ENCODE peak calls at places on chromosome 11, in six cellular contexts. One of them, this sample, is unnamed.

GRCh38 chr11:86035164-86035563 is 33.7 kb downstream of the PICALM start:
- DNase-seq in H9: no peak
- DNase-seq in OCI-LY7: no peak
- DNase-seq in glutamatergic neuron: no peak
- DNase-seq in PC-3: no peak
- DNase-seq in cardiac muscle cell: no peak
- DNase-seq in this sample: no peak

GRCh38 chr11:72848846-72849466 is 34.7 kb downstream of the ATG16L2 start:
- DNase-seq in glutamatergic neuron: no peak
- DNase-seq in cardiac muscle cell: peak
- DNase-seq in PC-3: peak
- DNase-seq in OCI-LY7: peak
- DNase-seq in H9: peak
- DNase-seq in this sample: no peak

GRCh38 chr11:2789331-2789730 is 89.5 kb upstream of the KCNQ1OT1 start:
- DNase-seq in H9: no peak
- DNase-seq in glutamatergic neuron: peak
- DNase-seq in OCI-LY7: no peak
- DNase-seq in PC-3: no peak
- DNase-seq in cardiac muscle cell: no peak
- DNase-seq in this sample: no peak

GRCh38 chr11:47078751-47079524 is 97.7 kb downstream of the ARFGAP2 start:
- DNase-seq in H9: no peak
- DNase-seq in OCI-LY7: no peak
- DNase-seq in cardiac muscle cell: peak
- DNase-seq in glutamatergic neuron: no peak
- DNase-seq in PC-3: no peak
- DNase-seq in this sample: no peak

GRCh38 chr11:12199231-12199948 is 89.0 kb downstream of the MICAL2 start:
- DNase-seq in glutamatergic neuron: no peak
- DNase-seq in cardiac muscle cell: no peak
- DNase-seq in OCI-LY7: no peak
- DNase-seq in H9: no peak
- DNase-seq in PC-3: no peak
- DNase-seq in this sample: no peak

GRCh38 chr11:61864814-61865775 is 26.2 kb downstream of the FADS3 start:
- DNase-seq in glutamatergic neuron: no peak
- DNase-seq in OCI-LY7: no peak
- DNase-seq in PC-3: no peak
- DNase-seq in cardiac muscle cell: no peak
- DNase-seq in H9: no peak
- DNase-seq in this sample: no peak

GRCh38 chr11:11296434-11296833 is 56.6 kb downstream of the CSNK2A3 start:
- DNase-seq in H9: no peak
- DNase-seq in OCI-LY7: no peak
- DNase-seq in PC-3: no peak
- DNase-seq in cardiac muscle cell: no peak
- DNase-seq in glutamatergic neuron: no peak
- DNase-seq in this sample: no peak

GRCh38 chr11:19493446-19493845 is 219.2 kb upstream of the NAV2 start:
- DNase-seq in glutamatergic neuron: peak
- DNase-seq in H9: peak
- DNase-seq in cardiac muscle cell: no peak
- DNase-seq in PC-3: no peak
- DNase-seq in OCI-LY7: peak
- DNase-seq in this sample: no peak

GRCh38 chr11:1231396-1232327 is 8.8 kb downstream of the MUC5B start:
- DNase-seq in PC-3: no peak
- DNase-seq in OCI-LY7: no peak
- DNase-seq in glutamatergic neuron: peak
- DNase-seq in H9: peak
- DNase-seq in cardiac muscle cell: no peak
- DNase-seq in this sample: no peak

GRCh38 chr11:134879931-134880330 is 467.9 kb upstream of the B3GAT1 start:
- DNase-seq in H9: no peak
- DNase-seq in glutamatergic neuron: no peak
- DNase-seq in cardiac muscle cell: no peak
- DNase-seq in OCI-LY7: no peak
- DNase-seq in PC-3: no peak
- DNase-seq in this sample: no peak

GRCh38 chr11:74663315-74663714 is 67.9 kb downstream of the CHRDL2 start:
- DNase-seq in cardiac muscle cell: no peak
- DNase-seq in PC-3: no peak
- DNase-seq in H9: no peak
- DNase-seq in OCI-LY7: no peak
- DNase-seq in glutamatergic neuron: no peak
- DNase-seq in this sample: no peak

GRCh38 chr11:93622043-93622442 is 39.4 kb upstream of the CEP295 start:
- DNase-seq in H9: no peak
- DNase-seq in cardiac muscle cell: no peak
- DNase-seq in glutamatergic neuron: no peak
- DNase-seq in PC-3: peak
- DNase-seq in OCI-LY7: no peak
- DNase-seq in this sample: no peak

GRCh38 chr11:32358729-32359128 is 76.6 kb downstream of the WT1 start:
- DNase-seq in cardiac muscle cell: peak
- DNase-seq in OCI-LY7: no peak
- DNase-seq in H9: no peak
- DNase-seq in PC-3: no peak
- DNase-seq in glutamatergic neuron: no peak
- DNase-seq in this sample: peak

GRCh38 chr11:75815345-75815983 is 454 bp downstream of the UVRAG start:
- DNase-seq in cardiac muscle cell: peak
- DNase-seq in glutamatergic neuron: peak
- DNase-seq in OCI-LY7: peak
- DNase-seq in H9: peak
- DNase-seq in PC-3: peak
- DNase-seq in this sample: peak
- TF ChIP-seq CTCF in cardiac muscle cell: no peak
- TF ChIP-seq CTCF in glutamatergic neuron: no peak
- TF ChIP-seq CTCF in OCI-LY7: peak
- TF ChIP-seq CTCF in H9: no peak
- TF ChIP-seq CTCF in PC-3: no peak
- TF ChIP-seq CTCF in this sample: no peak

GRCh38 chr11:120441592-120441991 is 70.0 kb upstream of the GRIK4 start:
- DNase-seq in cardiac muscle cell: no peak
- DNase-seq in glutamatergic neuron: no peak
- DNase-seq in OCI-LY7: no peak
- DNase-seq in H9: no peak
- DNase-seq in PC-3: no peak
- DNase-seq in this sample: no peak
- TF ChIP-seq CTCF in cardiac muscle cell: no peak
- TF ChIP-seq CTCF in glutamatergic neuron: no peak
- TF ChIP-seq CTCF in OCI-LY7: no peak
- TF ChIP-seq CTCF in H9: no peak
- TF ChIP-seq CTCF in PC-3: no peak
- TF ChIP-seq CTCF in this sample: no peak

DNA sequence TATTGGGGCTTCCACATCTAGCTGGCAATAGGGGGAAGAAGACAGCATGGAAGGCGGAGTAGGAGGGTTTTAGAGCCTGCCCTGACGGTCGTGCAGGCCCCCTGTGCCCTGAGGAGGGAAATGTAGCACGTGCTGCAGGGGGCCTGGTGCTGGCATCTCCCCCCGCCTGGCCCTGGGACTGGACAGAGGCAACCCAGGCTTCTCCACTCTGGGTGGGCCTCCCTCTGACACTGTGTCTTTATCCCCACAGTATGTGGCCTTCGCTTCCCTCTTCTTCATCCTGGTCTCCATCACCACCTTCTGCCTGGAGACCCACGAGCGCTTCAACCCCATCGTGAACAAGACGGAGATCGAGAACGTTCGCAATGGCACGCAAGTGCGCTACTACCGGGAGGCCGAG is 36.8 kb downstream of the KCNC1 start:
- DNase-seq in H9: no peak
- DNase-seq in glutamatergic neuron: peak
- DNase-seq in PC-3: no peak
- DNase-seq in OCI-LY7: no peak
- DNase-seq in cardiac muscle cell: no peak
- DNase-seq in this sample: no peak
- TF ChIP-seq CTCF in H9: no peak
- TF ChIP-seq CTCF in glutamatergic neuron: no peak
- TF ChIP-seq CTCF in PC-3: no peak
- TF ChIP-seq CTCF in OCI-LY7: no peak
- TF ChIP-seq CTCF in cardiac muscle cell: no peak
- TF ChIP-seq CTCF in this sample: no peak

DNA sequence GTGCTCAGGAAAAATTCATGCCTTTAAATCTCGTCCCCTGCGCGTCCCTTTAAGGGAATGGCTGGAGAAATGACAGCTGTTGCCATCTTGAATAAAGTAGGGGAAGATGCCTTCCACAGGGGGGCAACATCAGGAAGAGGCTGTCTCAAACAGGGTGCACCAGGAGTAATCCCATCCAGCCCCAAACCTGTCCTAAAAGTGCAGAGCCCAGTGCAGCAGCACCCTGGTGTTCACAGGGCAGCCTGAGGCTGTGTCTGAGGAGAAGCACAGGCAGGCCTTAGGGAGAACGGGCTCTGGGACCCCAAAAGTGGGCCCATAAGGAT is 10.8 kb upstream of the C11orf96 start:
- DNase-seq in PC-3: no peak
- DNase-seq in H9: no peak
- DNase-seq in cardiac muscle cell: no peak
- DNase-seq in glutamatergic neuron: no peak
- DNase-seq in OCI-LY7: no peak
- DNase-seq in this sample: no peak
- TF ChIP-seq CTCF in PC-3: no peak
- TF ChIP-seq CTCF in H9: peak
- TF ChIP-seq CTCF in cardiac muscle cell: no peak
- TF ChIP-seq CTCF in glutamatergic neuron: no peak
- TF ChIP-seq CTCF in OCI-LY7: no peak
- TF ChIP-seq CTCF in this sample: no peak

DNA sequence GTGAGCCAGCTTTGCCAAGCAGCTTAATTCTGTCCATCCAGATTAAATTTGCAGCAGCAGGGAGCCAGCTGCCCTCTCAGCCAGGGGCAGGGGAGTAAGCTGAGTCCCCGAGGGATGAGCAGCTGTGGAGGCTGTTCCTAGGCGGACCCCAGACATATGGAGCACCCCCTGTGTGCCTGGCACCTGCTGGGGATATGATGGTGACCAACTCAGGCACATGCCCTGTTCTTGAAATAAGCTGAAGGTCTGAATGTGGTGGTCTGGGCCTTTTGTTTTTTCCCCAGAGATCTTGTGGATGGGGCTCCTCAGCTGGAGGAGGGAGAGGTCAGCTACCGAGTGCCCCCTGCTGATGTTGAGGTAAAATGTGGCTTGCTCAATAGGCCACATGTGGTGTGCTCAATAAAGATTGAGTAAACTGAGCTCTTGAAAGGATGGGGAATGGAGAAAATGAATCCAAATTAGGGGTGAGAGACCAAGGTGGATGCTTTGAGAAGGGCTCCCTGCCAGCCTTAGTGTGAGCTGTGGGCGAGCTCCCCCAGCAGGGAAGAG is 103.3 kb upstream of the NNMT start:
- DNase-seq in glutamatergic neuron: no peak
- DNase-seq in OCI-LY7: peak
- DNase-seq in H9: no peak
- DNase-seq in cardiac muscle cell: peak
- DNase-seq in PC-3: no peak
- DNase-seq in this sample: no peak
- TF ChIP-seq CTCF in glutamatergic neuron: no peak
- TF ChIP-seq CTCF in OCI-LY7: peak
- TF ChIP-seq CTCF in H9: no peak
- TF ChIP-seq CTCF in cardiac muscle cell: no peak
- TF ChIP-seq CTCF in PC-3: no peak
- TF ChIP-seq CTCF in this sample: no peak

This sample was measured in testis.